ENCODE peak calls at places on chromosomes 7 and 10, in five cellular contexts. K is gastrocnemius medialis, R is prostate gland, Y is Panc1, L is neural progenitor cell. Q is an unnamed sample.

GRCh38 chr10:14584643-14585042 is 190.1 kb downstream of the FAM107B start:
- DNase-seq in Y (no peak), R (no peak), K (no peak), L (no peak), Q (no peak)

GRCh38 chr7:21828846-21829245 is 116.9 kb downstream of the CDCA7L start:
- DNase-seq in L (peak), K (no peak), Y (no peak), R (no peak), Q (no peak)

GRCh38 chr10:18423058-18423637 is 228.2 kb downstream of the NSUN6 start:
- DNase-seq in R (no peak), K (no peak), Y (no peak), L (no peak), Q (no peak)

GRCh38 chr7:129574487-129574886 is 37.0 kb upstream of the NRF1 start:
- DNase-seq in Y (no peak), R (no peak), L (no peak), K (peak), Q (no peak)

GRCh38 chr7:23710000-23710399 is at the start of gene STK31:
- DNase-seq in R (no peak), L (no peak), K (no peak), Y (no peak), Q (no peak)

GRCh38 chr7:126529833-126530232 is 722.9 kb downstream of the GRM8 start:
- DNase-seq in K (no peak), R (no peak), Y (peak), L (no peak), Q (no peak)

GRCh38 chr10:86180861-86181260 is 185.7 kb downstream of the GRID1 start:
- DNase-seq in K (no peak), R (no peak), Y (no peak), L (no peak), Q (no peak)

GRCh38 chr10:74529205-74529604 is 297.2 kb upstream of the KAT6B start:
- DNase-seq in L (no peak), Y (no peak), K (no peak), R (no peak), Q (no peak)

GRCh38 chr7:100827330-100828226 is at the start of gene EPHB4:
- DNase-seq in L (peak), K (no peak), R (peak), Y (no peak), Q (no peak)

GRCh38 chr10:121404611-121405010 is 193.6 kb downstream of the FGFR2 start:
- DNase-seq in R (no peak), K (no peak), Y (no peak), L (no peak), Q (no peak)

GRCh38 chr10:14060320-14061070 is 270.2 kb downstream of the FRMD4A start:
- DNase-seq in L (no peak), Y (no peak), K (no peak), R (no peak), Q (no peak)

GRCh38 chr10:129967579-129968019 is 3.5 kb upstream of the EBF3 start:
- DNase-seq in L (no peak), Y (no peak), R (no peak), K (no peak), Q (no peak)

GRCh38 chr10:35124540-35124939 is 2.1 kb upstream of the CREM start:
- DNase-seq in Y (no peak), R (no peak), L (no peak), K (no peak), Q (no peak)

GRCh38 chr7:1547777-1548437 is 8.1 kb downstream of the TMEM184A start:
- DNase-seq in K (peak), R (no peak), L (no peak), Y (no peak), Q (no peak)

GRCh38 chr10:133050376-133050775 is 37.3 kb upstream of the ADGRA1 start:
- DNase-seq in L (no peak), K (no peak), Y (no peak), R (no peak), Q (no peak)

GRCh38 chr7:20545016-20545415 is 70.5 kb upstream of the ABCB5 start:
- DNase-seq in Y (no peak), R (no peak), L (no peak), K (no peak), Q (no peak)

GRCh38 chr7:20541615-20542349 is 73.7 kb upstream of the ABCB5 start:
- DNase-seq in K (no peak), R (no peak), L (no peak), Y (no peak), Q (no peak)

GRCh38 chr7:20539201-20539600 is 76.3 kb upstream of the ABCB5 start:
- DNase-seq in Y (no peak), R (no peak), K (no peak), L (peak), Q (no peak)

GRCh38 chr7:20542594-20542993 is 72.9 kb upstream of the ABCB5 start:
- DNase-seq in L (no peak), R (peak), Y (no peak), K (peak), Q (no peak)

DNA sequence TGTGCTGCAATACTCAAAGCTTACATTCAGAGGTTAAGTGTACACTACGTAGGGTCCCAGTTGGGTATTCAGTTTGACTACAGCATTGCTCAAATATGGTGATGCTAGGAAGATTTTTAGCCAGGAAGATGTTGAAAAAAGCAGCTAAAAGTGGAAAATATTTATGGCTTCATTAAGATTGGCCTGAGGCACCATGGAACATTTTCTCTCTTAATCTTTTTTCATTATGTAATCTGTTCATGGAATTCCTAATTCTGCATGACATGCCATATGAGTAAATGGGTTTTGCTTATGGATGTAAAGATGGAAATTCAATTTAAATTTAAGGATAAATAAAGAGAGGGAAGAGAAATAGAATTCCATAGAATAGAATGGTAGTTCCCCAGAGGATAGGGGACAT is 71.9 kb upstream of the ABCB5 start:
- DNase-seq in R (no peak), L (no peak), K (no peak), Y (no peak), Q (no peak)
- TF ChIP-seq CTCF in R (no peak), L (no peak), K (no peak), Y (no peak), Q (no peak)

DNA sequence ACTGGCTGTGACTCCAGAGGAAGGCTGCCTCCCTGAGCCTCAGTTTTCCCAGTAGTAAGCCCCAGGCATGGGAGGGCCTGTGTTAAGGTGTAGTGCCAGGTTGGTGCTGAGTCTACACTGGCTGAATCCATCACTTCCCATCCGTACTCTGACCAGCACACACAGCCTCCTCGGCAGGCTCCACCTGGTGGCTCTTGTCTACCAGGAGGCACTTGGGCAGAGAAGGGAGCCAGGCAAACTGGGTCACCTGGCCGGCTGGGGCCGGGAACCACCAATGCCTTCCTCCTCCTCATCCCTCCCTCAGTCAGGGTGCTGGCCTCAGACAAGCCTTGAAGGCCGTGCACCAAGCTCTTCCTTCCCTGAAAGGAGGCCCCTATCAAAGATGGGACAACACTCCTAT is 75.7 kb downstream of the CHST15 start:
- DNase-seq in K (no peak), R (no peak), Y (no peak), L (no peak), Q (no peak)
- TF ChIP-seq CTCF in K (no peak), R (no peak), Y (no peak), L (no peak), Q (no peak)

DNA sequence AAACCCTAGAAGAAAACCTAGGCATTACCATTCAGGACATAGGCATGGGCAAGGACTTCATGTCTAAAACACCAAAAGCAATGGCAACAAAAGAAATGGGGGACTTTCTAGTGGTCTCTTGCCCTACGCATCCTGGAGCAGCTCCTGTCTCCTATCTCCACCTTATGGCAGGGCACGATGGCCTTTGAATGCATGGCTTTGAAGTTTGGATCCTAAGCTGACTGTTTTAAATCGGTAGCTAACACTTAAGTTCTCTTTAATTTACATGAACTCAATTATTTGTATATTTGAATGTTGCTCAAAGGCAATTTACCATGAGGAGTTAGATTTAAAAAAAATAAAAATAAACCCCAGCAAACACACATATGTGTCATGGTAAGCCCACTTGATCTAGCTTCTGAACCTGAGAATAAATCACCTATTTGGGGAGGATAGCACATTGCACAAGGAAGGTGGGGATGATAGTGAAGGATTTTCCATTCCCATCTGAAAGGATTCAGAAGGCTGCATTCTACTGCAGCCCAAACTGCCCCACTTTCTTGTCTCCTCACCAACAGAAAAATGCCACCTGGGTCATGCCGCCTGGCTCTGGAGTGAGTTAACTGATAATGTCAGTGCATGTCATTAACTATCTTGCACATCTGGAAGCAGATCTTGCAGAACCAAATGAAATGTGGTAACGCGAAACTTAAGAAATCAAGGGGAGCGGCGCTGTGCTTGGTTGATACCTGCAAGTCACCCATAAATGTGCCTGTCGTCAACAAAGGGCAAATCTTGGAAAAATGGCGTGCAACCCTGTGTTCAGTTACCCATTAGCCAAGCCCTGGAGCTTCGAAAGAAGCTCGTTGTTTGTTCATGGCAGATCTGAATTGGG is 12.4 kb downstream of the KLF6 start:
- DNase-seq in K (no peak), R (no peak), Y (no peak), L (no peak), Q (no peak)
- TF ChIP-seq CTCF in K (no peak), R (no peak), Y (peak), L (no peak), Q (no peak)

GRCh38 chr10:4263281-4263921 is 478.4 kb upstream of the KLF6 start:
- DNase-seq in R (no peak), Y (no peak), K (no peak), L (no peak), Q (no peak)

GRCh38 chr10:4262449-4262848 is 477.4 kb upstream of the KLF6 start:
- DNase-seq in K (no peak), Y (no peak), R (no peak), L (no peak), Q (no peak)

GRCh38 chr10:4264466-4264865 is 479.5 kb upstream of the KLF6 start:
- DNase-seq in Y (no peak), L (no peak), R (no peak), K (no peak), Q (no peak)

GRCh38 chr10:4260483-4260882 is 475.5 kb upstream of the KLF6 start:
- DNase-seq in Y (no peak), K (no peak), R (no peak), L (no peak), Q (no peak)

DNA sequence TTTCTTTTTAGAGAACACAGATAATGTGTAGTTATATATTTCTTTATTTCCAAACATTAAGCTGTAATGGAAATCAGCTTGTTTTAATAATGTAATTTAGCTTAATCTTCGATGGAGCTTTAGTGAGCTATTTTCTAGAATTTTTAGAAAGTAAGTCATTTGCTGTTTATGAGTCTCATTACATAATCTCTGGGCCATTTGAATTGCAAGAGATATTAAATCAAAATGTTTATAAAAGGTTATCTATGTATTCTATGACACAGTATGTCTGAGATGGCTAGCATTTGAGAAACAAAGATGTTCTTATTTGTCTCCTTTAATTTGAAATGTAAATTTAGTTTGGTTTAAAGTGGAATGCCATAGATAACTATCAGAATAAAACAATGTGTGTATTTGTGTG is 477.9 kb upstream of the KLF6 start:
- DNase-seq in L (no peak), K (no peak), Y (no peak), R (no peak), Q (no peak)
- TF ChIP-seq CTCF in L (no peak), K (no peak), Y (no peak), R (no peak), Q (no peak)

GRCh38 chr7:29113384-29114102 is 32.8 kb downstream of the CPVL start:
- DNase-seq in Y (peak), R (no peak), K (no peak), L (peak), Q (peak)
- TF ChIP-seq CTCF in Y (peak), R (no peak), K (no peak), L (peak), Q (peak)

DNA sequence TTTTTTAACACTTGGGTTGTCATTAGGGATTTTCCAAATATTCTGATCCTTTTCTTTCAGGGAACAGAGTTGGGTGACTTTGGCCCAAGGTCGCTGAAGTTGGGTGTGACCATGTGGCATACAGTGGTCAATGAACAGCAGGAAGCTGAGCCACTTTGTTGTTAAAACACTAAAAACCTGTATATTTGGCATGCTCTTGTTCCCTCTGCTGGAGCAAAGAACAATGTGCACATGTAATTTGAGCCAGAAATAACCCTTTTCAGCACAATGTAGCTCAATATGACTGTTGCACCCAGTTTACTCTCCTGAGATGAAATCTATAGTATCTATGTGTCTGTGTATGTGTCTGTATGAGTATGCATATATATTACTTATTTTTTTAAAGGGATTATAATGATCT is 74.9 kb downstream of the ADCYAP1R1 start:
- DNase-seq in L (no peak), Y (no peak), R (no peak), K (no peak), Q (no peak)
- TF ChIP-seq CTCF in L (peak), Y (peak), R (no peak), K (no peak), Q (no peak)

GRCh38 chr7:2886900-2887299 is 42.8 kb upstream of the GNA12 start:
- DNase-seq in Y (peak), L (peak), K (no peak), R (peak), Q (peak)
- TF ChIP-seq CTCF in Y (peak), L (peak), K (peak), R (peak), Q (peak)

Q was measured in DND-41.